ENCODE peak calls at places on chromosomes 7 and 10, in seven cellular contexts. One of them, this sample, is unnamed.

GRCh38 chr7:29156798-29157461 is 10.6 kb upstream of the CPVL start:
- DNase-seq in H7: peak
- DNase-seq in brain microvascular endothelial cell: no peak
- DNase-seq in GM13977: no peak
- DNase-seq in ovary: no peak
- DNase-seq in kidney tubule cell: no peak
- DNase-seq in NCI-H510A treated with DMSO at 0.1 percent for 48 hours: no peak
- DNase-seq in this sample: no peak

GRCh38 chr10:13563481-13564445 is 23.0 kb upstream of the PRPF18 start:
- DNase-seq in H7: no peak
- DNase-seq in brain microvascular endothelial cell: no peak
- DNase-seq in GM13977: no peak
- DNase-seq in ovary: no peak
- DNase-seq in kidney tubule cell: peak
- DNase-seq in NCI-H510A treated with DMSO at 0.1 percent for 48 hours: no peak
- DNase-seq in this sample: peak

GRCh38 chr10:47044741-47045140 is 133.5 kb downstream of the PTPN20 start:
- DNase-seq in H7: no peak
- DNase-seq in brain microvascular endothelial cell: no peak
- DNase-seq in GM13977: no peak
- DNase-seq in ovary: peak
- DNase-seq in kidney tubule cell: no peak
- DNase-seq in NCI-H510A treated with DMSO at 0.1 percent for 48 hours: no peak
- DNase-seq in this sample: no peak

GRCh38 chr10:97502916-97503315 is 4.2 kb downstream of the UBTD1 start:
- DNase-seq in H7: no peak
- DNase-seq in brain microvascular endothelial cell: no peak
- DNase-seq in GM13977: no peak
- DNase-seq in ovary: no peak
- DNase-seq in kidney tubule cell: no peak
- DNase-seq in NCI-H510A treated with DMSO at 0.1 percent for 48 hours: no peak
- DNase-seq in this sample: no peak

GRCh38 chr7:13077466-13077865 is 390.0 kb downstream of the ARL4A start:
- DNase-seq in H7: no peak
- DNase-seq in brain microvascular endothelial cell: peak
- DNase-seq in GM13977: no peak
- DNase-seq in ovary: no peak
- DNase-seq in kidney tubule cell: peak
- DNase-seq in NCI-H510A treated with DMSO at 0.1 percent for 48 hours: no peak
- DNase-seq in this sample: peak

GRCh38 chr7:111126987-111127386 is 36.1 kb downstream of the LRRN3 start:
- DNase-seq in H7: no peak
- DNase-seq in brain microvascular endothelial cell: peak
- DNase-seq in GM13977: no peak
- DNase-seq in ovary: no peak
- DNase-seq in kidney tubule cell: peak
- DNase-seq in NCI-H510A treated with DMSO at 0.1 percent for 48 hours: no peak
- DNase-seq in this sample: peak

GRCh38 chr7:112185005-112185834 is 21.0 kb downstream of the DOCK4 start:
- DNase-seq in H7: no peak
- DNase-seq in brain microvascular endothelial cell: no peak
- DNase-seq in GM13977: no peak
- DNase-seq in ovary: no peak
- DNase-seq in kidney tubule cell: peak
- DNase-seq in NCI-H510A treated with DMSO at 0.1 percent for 48 hours: no peak
- DNase-seq in this sample: no peak

GRCh38 chr10:17005621-17006566 is 123.7 kb downstream of the CUBN start:
- DNase-seq in H7: no peak
- DNase-seq in brain microvascular endothelial cell: no peak
- DNase-seq in GM13977: no peak
- DNase-seq in ovary: no peak
- DNase-seq in kidney tubule cell: no peak
- DNase-seq in NCI-H510A treated with DMSO at 0.1 percent for 48 hours: no peak
- DNase-seq in this sample: peak

GRCh38 chr10:29130190-29130673 is 158.6 kb upstream of the LYZL1 start:
- DNase-seq in H7: peak
- DNase-seq in brain microvascular endothelial cell: no peak
- DNase-seq in GM13977: peak
- DNase-seq in ovary: no peak
- DNase-seq in kidney tubule cell: peak
- DNase-seq in NCI-H510A treated with DMSO at 0.1 percent for 48 hours: peak
- DNase-seq in this sample: peak